ENCODE peak calls at places on chromosomes 7 and 10, in eight cellular contexts. L, U, S, X, N, W, G and A are unnamed samples.
A peak's percentile ranks its signal among the peaks of the same experiment; 100 is the strongest.

GRCh38 chr10:21495002-21495685 is 30.3 kb downstream of the SKIDA1 start:
- DNase-seq in X (peak; percentile 20), L (no peak), U (no peak), S (no peak), G (no peak), W (no peak), N (no peak), A (no peak)

GRCh38 chr7:142868188-142868811 is 13.4 kb downstream of the EPHB6 start:
- DNase-seq in U (no peak), G (no peak), S (no peak), W (no peak), N (no peak), X (no peak), L (no peak), A (no peak)

GRCh38 chr10:132497083-132497680 is 40.4 kb upstream of the INPP5A start:
- DNase-seq in N (no peak), G (no peak), W (no peak), L (no peak), S (no peak), X (no peak), U (no peak), A (no peak)

GRCh38 chr10:113126506-113127192 is 176.6 kb downstream of the TCF7L2 start:
- DNase-seq in X (peak; percentile 85), G (no peak), N (no peak), U (no peak), S (peak; percentile 21), W (peak; percentile 26), L (peak; percentile 12), A (no peak)

GRCh38 chr7:30596043-30596641 is 1.5 kb downstream of the GARS1 start:
- DNase-seq in N (no peak), W (peak; percentile 30), S (peak; percentile 1), U (peak; percentile 43), L (no peak), G (no peak), X (peak; percentile 59), A (peak; percentile 83)

GRCh38 chr10:1539216-1539615 is 198.1 kb downstream of the ADARB2 start:
- DNase-seq in W (no peak), S (no peak), G (no peak), N (no peak), X (no peak), U (no peak), L (no peak), A (no peak)

GRCh38 chr10:14022954-14023353 is 307.8 kb downstream of the FRMD4A start:
- DNase-seq in L (no peak), U (no peak), N (no peak), W (no peak), G (no peak), X (no peak), S (no peak), A (no peak)

GRCh38 chr7:31488562-31489203 is 25.2 kb upstream of the ITPRID1 start:
- DNase-seq in G (no peak), X (peak; percentile 92), U (peak; percentile 67), L (no peak), N (peak; percentile 0), W (peak; percentile 58), S (no peak), A (peak; percentile 80)

GRCh38 chr10:63415635-63416244 is 50.0 kb downstream of the JMJD1C start:
- DNase-seq in L (no peak), U (no peak), N (no peak), G (no peak), S (no peak), X (no peak), W (no peak), A (no peak)

GRCh38 chr10:120818301-120818700 is 32.9 kb upstream of the WDR11 start:
- DNase-seq in U (no peak), X (no peak), S (no peak), W (no peak), L (no peak), N (no peak), G (no peak), A (no peak)

GRCh38 chr10:28284126-28284525 is 18.7 kb downstream of the MPP7 start:
- DNase-seq in S (no peak), W (no peak), N (no peak), X (no peak), U (no peak), G (no peak), L (no peak), A (no peak)

GRCh38 chr7:110573862-110574528 is 516.9 kb upstream of the LRRN3 start:
- DNase-seq in N (no peak), L (no peak), G (no peak), U (no peak), S (no peak), W (no peak), X (peak; percentile 86), A (no peak)

GRCh38 chr7:194996-195829 is 2.8 kb downstream of the FAM20C start:
- DNase-seq in S (no peak), U (no peak), N (no peak), G (no peak), X (no peak), W (no peak), L (no peak), A (no peak)

GRCh38 chr7:47638679-47639306 is 56.9 kb upstream of the TNS3 start:
- DNase-seq in X (no peak), U (no peak), L (no peak), G (no peak), S (no peak), W (no peak), N (no peak), A (no peak)

GRCh38 chr7:34900891-34901493 is 136.3 kb downstream of the DPY19L1 start:
- DNase-seq in W (peak; percentile 18), U (no peak), S (no peak), N (no peak), X (peak; percentile 47), G (no peak), L (no peak), A (peak; percentile 48)

GRCh38 chr7:9201928-9202327 is 768.5 kb downstream of the NXPH1 start:
- DNase-seq in W (no peak), X (no peak), U (no peak), N (no peak), S (no peak), L (no peak), G (no peak), A (no peak)